ENCODE peak calls at places on chromosome 7, in six cellular contexts. Q, F, C, V, S and X are unnamed samples.

GRCh38 chr7:108717771-108718170 is 148.1 kb downstream of the DNAJB9 start:
- DNase-seq in Q (no peak), F (no peak), C (no peak), V (no peak), S (no peak), X (no peak)

GRCh38 chr7:106598663-106599342 is 62.2 kb downstream of the CCDC71L start:
- DNase-seq in Q (peak; percentile 79), F (peak; percentile 30), C (peak; percentile 70), V (peak; percentile 81), S (peak; percentile 52), X (peak; percentile 62)

GRCh38 chr7:148398844-148399365 is 191.7 kb upstream of the C7orf33 start:
- DNase-seq in Q (no peak), F (no peak), C (peak; percentile 14), V (no peak), S (no peak), X (no peak)

GRCh38 chr7:30968294-30968693 is 4.5 kb downstream of the GHRHR start:
- DNase-seq in Q (no peak), F (no peak), C (no peak), V (no peak), S (no peak), X (no peak)

GRCh38 chr7:50679218-50680007 is 103.3 kb downstream of the GRB10 start:
- DNase-seq in Q (peak; percentile 71), F (no peak), C (no peak), V (peak; percentile 70), S (no peak), X (no peak)

GRCh38 chr7:130966246-130967009 is 232.4 kb upstream of the KLF14 start:
- DNase-seq in Q (peak; percentile 46), F (no peak), C (no peak), V (peak; percentile 48), S (no peak), X (no peak)

GRCh38 chr7:105723582-105723981 is 142.3 kb upstream of the EFCAB10 start:
- DNase-seq in Q (no peak), F (no peak), C (no peak), V (peak; percentile 4), S (peak; percentile 12), X (no peak)

GRCh38 chr7:1990001-1990670 is 242.6 kb downstream of the MAD1L1 start:
- DNase-seq in Q (no peak), F (no peak), C (no peak), V (no peak), S (no peak), X (no peak)

GRCh38 chr7:137990251-137990901 is 11.5 kb downstream of the CREB3L2 start:
- DNase-seq in Q (peak; percentile 89), F (no peak), C (no peak), V (peak; percentile 98), S (no peak), X (no peak)

GRCh38 chr7:98864726-98865420 is 4.9 kb downstream of the TMEM130 start:
- DNase-seq in Q (no peak), F (no peak), C (no peak), V (peak; percentile 18), S (no peak), X (no peak)

GRCh38 chr7:36970551-36971514 is 246.5 kb upstream of the AOAH start:
- DNase-seq in Q (no peak), F (no peak), C (no peak), V (no peak), S (no peak), X (no peak)

GRCh38 chr7:43119371-43120069 is 7.1 kb downstream of the HECW1 start:
- DNase-seq in Q (peak; percentile 79), F (no peak), C (no peak), V (peak; percentile 54), S (no peak), X (no peak)

GRCh38 chr7:26534649-26535482 is 243.2 kb downstream of the SNX10 start:
- DNase-seq in Q (no peak), F (no peak), C (no peak), V (no peak), S (peak; percentile 43), X (no peak)

GRCh38 chr7:50728184-50728583 is 54.5 kb downstream of the GRB10 start:
- DNase-seq in Q (peak; percentile 69), F (no peak), C (no peak), V (peak; percentile 58), S (no peak), X (no peak)

GRCh38 chr7:94357076-94357475 is 37.6 kb upstream of the COL1A2 start:
- DNase-seq in Q (no peak), F (no peak), C (no peak), V (peak; percentile 27), S (no peak), X (no peak)

GRCh38 chr7:34165927-34166550 is 260.7 kb downstream of the BMPER start:
- DNase-seq in Q (peak; percentile 66), F (no peak), C (no peak), V (peak; percentile 73), S (no peak), X (peak; percentile 5)

GRCh38 chr7:145928937-145929336 is 187.7 kb upstream of the CNTNAP2 start:
- DNase-seq in Q (no peak), F (no peak), C (no peak), V (peak; percentile 46), S (no peak), X (no peak)

GRCh38 chr7:144513332-144513731 is 109.8 kb upstream of the NOBOX start:
- DNase-seq in Q (peak; percentile 50), F (no peak), C (no peak), V (peak; percentile 66), S (no peak), X (peak; percentile 12)

GRCh38 chr7:80623465-80624252 is 14.8 kb upstream of the CD36 start:
- DNase-seq in Q (no peak), F (no peak), C (no peak), V (no peak), S (no peak), X (no peak)

GRCh38 chr7:47579458-47579857 is 2.5 kb downstream of the TNS3 start:
- DNase-seq in Q (no peak), F (no peak), C (no peak), V (no peak), S (no peak), X (no peak)

GRCh38 chr7:33686001-33686591 is 219.2 kb upstream of the BMPER start:
- DNase-seq in Q (no peak), F (no peak), C (no peak), V (no peak), S (peak; percentile 38), X (no peak)

GRCh38 chr7:50119815-50120637 is 27.0 kb upstream of the ZPBP start:
- DNase-seq in Q (no peak), F (no peak), C (no peak), V (no peak), S (peak; percentile 14), X (peak; percentile 50)

GRCh38 chr7:150855476-150856302 is 3.4 kb downstream of the AOC1 start:
- DNase-seq in Q (no peak), F (no peak), C (no peak), V (no peak), S (no peak), X (no peak)

GRCh38 chr7:33744293-33744692 is 161.0 kb upstream of the BMPER start:
- DNase-seq in Q (peak; percentile 67), F (no peak), C (no peak), V (peak; percentile 54), S (no peak), X (peak; percentile 28)

DNA sequence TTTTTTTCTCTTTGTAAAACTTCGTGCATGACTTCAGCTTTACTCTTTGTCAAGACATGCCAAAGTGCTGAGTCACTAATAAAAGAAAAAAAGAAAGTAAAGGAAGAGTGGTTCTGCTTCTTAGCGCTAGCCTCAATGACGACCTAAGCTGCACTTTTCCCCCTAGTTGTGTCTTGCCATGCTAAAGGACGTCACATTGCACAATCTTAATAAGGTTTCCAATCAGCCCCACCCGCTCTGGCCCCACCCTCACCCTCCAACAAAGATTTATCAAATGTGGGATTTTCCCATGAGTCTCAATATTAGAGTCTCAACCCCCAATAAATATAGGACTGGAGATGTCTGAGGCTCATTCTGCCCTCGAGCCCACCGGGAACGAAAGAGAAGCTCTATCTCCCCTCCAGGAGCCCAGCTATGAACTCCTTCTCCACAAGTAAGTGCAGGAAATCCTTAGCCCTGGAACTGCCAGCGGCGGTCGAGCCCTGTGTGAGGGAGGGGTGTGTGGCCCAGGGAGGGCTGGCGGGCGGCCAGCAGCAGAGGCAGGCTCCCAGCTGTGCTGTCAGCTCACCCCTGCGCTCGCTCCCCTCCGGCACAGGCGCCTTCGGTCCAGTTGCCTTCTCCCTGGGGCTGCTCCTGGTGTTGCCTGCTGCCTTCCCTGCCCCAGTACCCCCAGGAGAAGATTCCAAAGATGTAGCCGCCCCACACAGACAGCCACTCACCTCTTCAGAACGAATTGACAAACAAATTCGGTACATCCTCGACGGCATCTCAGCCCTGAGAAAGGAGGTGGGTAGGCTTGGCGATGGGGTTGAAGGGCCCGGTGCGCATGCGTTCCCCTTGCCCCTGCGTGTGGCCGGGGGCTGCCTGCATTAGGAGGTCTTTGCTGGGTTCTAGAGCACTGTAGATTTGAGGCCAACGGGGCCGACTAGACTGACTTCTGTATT is at the start of gene IL6:
- DNase-seq in Q (peak; percentile 96), F (no peak), C (no peak), V (peak; percentile 97), S (peak; percentile 14), X (peak; percentile 19)
- TF ChIP-seq CTCF in Q (no peak), F (no peak), C (no peak), V (no peak), S (no peak), X (no peak)

GRCh38 chr7:73736885-73737284 is 1.7 kb downstream of the ABHD11 start:
- DNase-seq in Q (no peak), F (no peak), C (no peak), V (no peak), S (no peak), X (no peak)

GRCh38 chr7:73737491-73738219 is 947 bp downstream of the ABHD11 start:
- DNase-seq in Q (no peak), F (no peak), C (no peak), V (no peak), S (no peak), X (no peak)

GRCh38 chr7:73735526-73735905 is 3.1 kb downstream of the ABHD11 start:
- DNase-seq in Q (no peak), F (no peak), C (no peak), V (no peak), S (no peak), X (no peak)

GRCh38 chr7:73732397-73732796 is 6.2 kb downstream of the ABHD11 start:
- DNase-seq in Q (no peak), F (no peak), C (no peak), V (no peak), S (no peak), X (no peak)

GRCh38 chr7:73734619-73735525 is 3.7 kb downstream of the ABHD11 start:
- DNase-seq in Q (peak; percentile 86), F (peak; percentile 78), C (peak; percentile 76), V (peak; percentile 84), S (peak; percentile 80), X (peak; percentile 79)
- TF ChIP-seq CTCF in Q (peak; percentile 84), F (peak; percentile 85), C (peak; percentile 91), V (peak; percentile 85), S (peak; percentile 82), X (peak; percentile 68)

GRCh38 chr7:24881622-24882021 is 98.4 kb downstream of the OSBPL3 start:
- DNase-seq in Q (no peak), F (no peak), C (no peak), V (no peak), S (no peak), X (peak; percentile 10)
- TF ChIP-seq CTCF in Q (no peak), F (no peak), C (no peak), V (peak; percentile 36), S (no peak), X (no peak)

GRCh38 chr7:121373177-121373576 is 22.9 kb downstream of the FAM3C start:
- DNase-seq in Q (no peak), F (no peak), C (no peak), V (no peak), S (no peak), X (no peak)
- TF ChIP-seq CTCF in Q (peak; percentile 3), F (no peak), C (peak; percentile 8), V (no peak), S (no peak), X (peak; percentile 51)